ENCODE peak calls at places on chromosomes 6 and 20, in ten cellular contexts. B, N, P, S, F, T, A, I, U and M are unnamed samples.
A peak's percentile ranks its signal among the peaks of the same experiment; 100 is the strongest.

GRCh38 chr6:31575335-31575901 is at the start of gene TNF:
- DNase-seq in B (no peak), N (peak; percentile 72), P (no peak), S (peak; percentile 96), F (peak; percentile 16), T (no peak), A (no peak), I (no peak), U (peak; percentile 69), M (no peak)

GRCh38 chr6:38176797-38177751 is 357.5 kb downstream of the ZFAND3 start:
- DNase-seq in B (no peak), N (no peak), P (no peak), S (no peak), F (peak; percentile 31), T (no peak), A (no peak), I (no peak), U (peak; percentile 36), M (no peak)

GRCh38 chr20:20711413-20711812 is 1.0 kb downstream of the RALGAPA2 start:
- DNase-seq in B (no peak), N (no peak), P (no peak), S (peak; percentile 55), F (peak; percentile 30), T (no peak), A (no peak), I (peak; percentile 4), U (no peak), M (no peak)

GRCh38 chr6:169530762-169531143 is 171.1 kb downstream of the WDR27 start:
- DNase-seq in B (no peak), N (no peak), P (peak; percentile 39), S (no peak), F (no peak), T (no peak), A (no peak), I (peak; percentile 31), U (no peak), M (no peak)

GRCh38 chr6:54846857-54847721 is 518 bp downstream of the FAM83B start:
- DNase-seq in B (no peak), N (no peak), P (no peak), S (no peak), F (peak; percentile 49), T (no peak), A (peak; percentile 26), I (no peak), U (no peak), M (no peak)

GRCh38 chr20:30812739-30813411 is 444.6 kb upstream of the DEFB115 start:
- DNase-seq in B (no peak), N (no peak), P (no peak), S (no peak), F (no peak), T (no peak), A (no peak), I (no peak), U (no peak), M (no peak)

GRCh38 chr20:62531046-62531838 is 55.4 kb upstream of the GATA5 start:
- DNase-seq in B (no peak), N (no peak), P (no peak), S (no peak), F (no peak), T (no peak), A (no peak), I (no peak), U (no peak), M (no peak)

GRCh38 chr20:37390891-37391525 is 45.1 kb downstream of the SRC start:
- DNase-seq in B (peak; percentile 37), N (peak; percentile 66), P (no peak), S (no peak), F (no peak), T (no peak), A (no peak), I (no peak), U (peak; percentile 38), M (no peak)

GRCh38 chr6:36380166-36380565 is 7.3 kb downstream of the ETV7 start:
- DNase-seq in B (no peak), N (no peak), P (no peak), S (no peak), F (no peak), T (no peak), A (no peak), I (no peak), U (no peak), M (no peak)

GRCh38 chr6:36384095-36384494 is 3.4 kb downstream of the ETV7 start:
- DNase-seq in B (no peak), N (no peak), P (no peak), S (no peak), F (no peak), T (no peak), A (no peak), I (no peak), U (no peak), M (no peak)

GRCh38 chr6:36382976-36383375 is 4.5 kb downstream of the ETV7 start:
- DNase-seq in B (no peak), N (no peak), P (no peak), S (no peak), F (no peak), T (no peak), A (no peak), I (no peak), U (no peak), M (no peak)

GRCh38 chr6:36383608-36384007 is 3.9 kb downstream of the ETV7 start:
- DNase-seq in B (no peak), N (no peak), P (no peak), S (no peak), F (no peak), T (no peak), A (no peak), I (no peak), U (no peak), M (no peak)

DNA sequence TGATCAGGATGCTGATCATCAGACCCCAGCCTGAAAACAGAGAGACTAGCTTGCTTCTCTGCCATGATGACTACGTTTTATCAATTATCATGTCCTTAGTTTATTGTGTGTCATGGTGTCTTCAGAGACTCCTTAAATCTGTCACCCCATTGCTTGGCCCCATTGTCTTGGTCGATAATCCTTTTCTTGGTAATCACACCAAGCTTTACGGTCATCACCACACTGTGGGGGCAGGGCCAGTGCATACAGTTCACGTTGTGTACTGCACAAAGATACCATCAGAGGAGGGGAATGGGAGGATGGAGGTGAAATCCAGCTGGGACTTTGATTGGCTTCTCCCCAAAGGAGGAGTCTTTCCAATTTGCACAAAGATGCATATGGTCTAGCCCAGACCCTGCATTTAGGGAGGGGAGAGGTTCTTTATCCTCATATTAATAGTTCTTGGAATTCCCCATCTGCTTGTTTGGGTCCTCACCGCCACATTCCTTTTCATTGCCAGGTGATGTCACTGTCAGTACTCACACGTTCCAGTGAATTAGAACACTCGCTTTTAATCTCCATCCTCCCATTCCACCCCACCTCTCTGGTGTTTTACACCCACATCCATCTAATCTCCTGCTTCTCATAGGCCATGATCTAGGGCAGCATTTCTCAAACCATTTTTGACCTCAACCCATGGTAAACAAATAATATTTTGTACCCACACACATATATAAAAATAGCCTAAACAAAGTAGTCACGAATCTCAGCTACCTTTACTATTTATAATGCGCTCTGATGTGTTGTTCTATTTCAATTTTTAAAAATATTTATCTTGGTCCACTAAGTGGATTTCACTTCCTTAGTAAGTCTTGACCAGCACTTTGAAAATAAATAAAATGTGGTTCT is 5.7 kb downstream of the ETV7 start:
- DNase-seq in B (no peak), N (no peak), P (no peak), S (no peak), F (no peak), T (no peak), A (no peak), I (no peak), U (no peak), M (no peak)
- H3K4me3 ChIP-seq in B (no peak overlapping the region), N (no peak overlapping the region), P (no peak overlapping the region), S (no peak overlapping the region), F (no peak overlapping the region), T (no peak overlapping the region), A (no peak overlapping the region), I (no peak overlapping the region), U (no peak overlapping the region), M (no peak overlapping the region)

GRCh38 chr6:148819852-148820251 is 73.0 kb downstream of the UST start:
- DNase-seq in B (no peak), N (no peak), P (no peak), S (no peak), F (no peak), T (no peak), A (no peak), I (no peak), U (no peak), M (no peak)
- H3K4me3 ChIP-seq in B (no peak overlapping the region), N (no peak overlapping the region), P (no peak overlapping the region), S (no peak overlapping the region), F (no peak overlapping the region), T (no peak overlapping the region), A (no peak overlapping the region), I (no peak overlapping the region), U (no peak overlapping the region), M (no peak overlapping the region)

DNA sequence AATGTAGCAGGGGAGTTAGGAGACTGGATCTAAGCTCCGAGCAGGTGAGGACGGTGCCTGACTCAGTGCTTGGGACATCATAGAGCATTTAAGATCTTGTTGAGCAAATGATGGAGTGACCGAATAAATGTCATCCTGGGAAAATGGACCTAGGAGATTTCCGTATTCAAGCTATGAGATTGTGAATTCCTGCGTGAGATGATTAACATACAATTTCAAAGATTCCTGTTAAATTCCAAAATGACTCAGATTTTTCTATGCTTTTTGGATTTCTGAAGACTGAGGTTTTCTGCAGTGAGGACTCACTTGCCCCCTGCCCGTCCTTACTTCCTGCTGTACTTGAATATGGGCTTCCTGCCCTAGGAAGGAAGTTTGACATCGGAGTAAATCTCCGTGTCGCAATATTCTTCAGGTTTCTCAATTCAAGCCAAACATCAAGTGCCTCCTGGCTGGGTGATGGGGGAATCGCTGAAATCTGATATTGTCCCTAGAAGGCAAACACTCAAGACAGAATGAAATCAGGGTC is 5.2 kb downstream of the SYTL3 start:
- DNase-seq in B (no peak), N (peak; percentile 60), P (peak; percentile 76), S (peak; percentile 72), F (no peak), T (no peak), A (no peak), I (peak; percentile 42), U (peak; percentile 29), M (no peak)
- H3K4me3 ChIP-seq in B (no peak overlapping the region), N (no peak overlapping the region), P (peak overlapping the region; percentile 26), S (no peak overlapping the region), F (no peak overlapping the region), T (no peak overlapping the region), A (no peak overlapping the region), I (peak overlapping the region; percentile 29), U (no peak overlapping the region), M (no peak overlapping the region)

GRCh38 chr6:135250234-135250633 is 69.1 kb downstream of the MYB start:
- DNase-seq in B (no peak), N (no peak), P (no peak), S (peak; percentile 38), F (no peak), T (no peak), A (no peak), I (no peak), U (no peak), M (no peak)

GRCh38 chr6:135251416-135251815 is 70.3 kb downstream of the MYB start:
- DNase-seq in B (no peak), N (no peak), P (no peak), S (no peak), F (peak; percentile 40), T (no peak), A (no peak), I (no peak), U (no peak), M (no peak)

GRCh38 chr6:135254471-135254870 is 73.4 kb downstream of the MYB start:
- DNase-seq in B (no peak), N (no peak), P (no peak), S (no peak), F (no peak), T (no peak), A (no peak), I (no peak), U (no peak), M (no peak)

GRCh38 chr6:135250751-135251356 is 69.7 kb downstream of the MYB start:
- DNase-seq in B (no peak), N (no peak), P (no peak), S (no peak), F (no peak), T (no peak), A (peak; percentile 49), I (no peak), U (no peak), M (peak; percentile 52)

GRCh38 chr6:135251964-135252429 is 70.9 kb downstream of the MYB start:
- DNase-seq in B (no peak), N (no peak), P (peak; percentile 39), S (peak; percentile 28), F (no peak), T (no peak), A (no peak), I (no peak), U (no peak), M (no peak)
- H3K4me3 ChIP-seq in B (no peak overlapping the region), N (no peak overlapping the region), P (no peak overlapping the region), S (no peak overlapping the region), F (no peak overlapping the region), T (no peak overlapping the region), A (no peak overlapping the region), I (no peak overlapping the region), U (no peak overlapping the region), M (no peak overlapping the region)